ENCODE peak calls at places on chromosomes 16 and 17, in seven cellular contexts. S is aorta; Z is SW 1271; O is foreskin melanocyte; H is stimulated activated CD8-positive, alpha-beta memory T cell treated with anti-CD3 and anti-CD28 coated beads, Interleukin-4, amount 100 ng/mL, for 1 hour; I is NCI-H345; Q is SJCRH30. Y is an unnamed sample.

GRCh38 chr16:14240216-14240843 is 169.2 kb downstream of the MRTFB start:
- DNase-seq in S (no peak), Z (no peak), O (no peak), H (no peak), I (no peak), Q (peak), Y (no peak)

GRCh38 chr17:76240461-76241204 is at the start of gene RNF157:
- DNase-seq in S (peak), Z (no peak), O (peak), H (peak), I (peak), Q (peak), Y (no peak)

GRCh38 chr16:72278301-72278700 is 106.3 kb upstream of the PMFBP1 start:
- DNase-seq in S (no peak), Z (no peak), O (no peak), H (no peak), I (no peak), Q (no peak), Y (no peak)

GRCh38 chr17:27651411-27652345 is 20.7 kb downstream of the LGALS9 start:
- DNase-seq in S (peak), Z (no peak), O (peak), H (peak), I (peak), Q (peak), Y (no peak)

GRCh38 chr16:78684040-78684611 is 584.7 kb downstream of the WWOX start:
- DNase-seq in S (peak), Z (no peak), O (no peak), H (no peak), I (no peak), Q (peak), Y (no peak)

GRCh38 chr16:83070416-83071199 is 443.8 kb downstream of the CDH13 start:
- DNase-seq in S (no peak), Z (no peak), O (no peak), H (no peak), I (no peak), Q (no peak), Y (no peak)

GRCh38 chr17:49898547-49899490 is 51.0 kb upstream of the TAC4 start:
- DNase-seq in S (no peak), Z (no peak), O (no peak), H (no peak), I (no peak), Q (no peak), Y (no peak)

GRCh38 chr17:16415031-16415924 is at the start of gene TRPV2:
- DNase-seq in S (no peak), Z (no peak), O (no peak), H (peak), I (no peak), Q (peak), Y (no peak)

GRCh38 chr17:20919990-20920812 is 122.6 kb downstream of the USP22 start:
- DNase-seq in S (no peak), Z (no peak), O (peak), H (no peak), I (no peak), Q (no peak), Y (no peak)

GRCh38 chr17:81460856-81461460 is 51.6 kb downstream of the ACTG1 start:
- DNase-seq in S (no peak), Z (no peak), O (no peak), H (no peak), I (no peak), Q (no peak), Y (no peak)

GRCh38 chr17:81159611-81160265 is 5.6 kb upstream of the PVALEF start:
- DNase-seq in S (no peak), Z (no peak), O (no peak), H (no peak), I (no peak), Q (no peak), Y (no peak)

GRCh38 chr16:69118468-69118867 is 13.0 kb downstream of the HAS3 start:
- DNase-seq in S (no peak), Z (no peak), O (no peak), H (no peak), I (no peak), Q (no peak), Y (no peak)

GRCh38 chr16:59573528-59574271 is 839.6 kb upstream of the GOT2 start:
- DNase-seq in S (no peak), Z (no peak), O (peak), H (no peak), I (no peak), Q (no peak), Y (peak)

GRCh38 chr16:64362193-64362592 is 759.7 kb downstream of the CDH11 start:
- DNase-seq in S (no peak), Z (no peak), O (no peak), H (no peak), I (no peak), Q (no peak), Y (no peak)

GRCh38 chr16:21338537-21339268 is 60.6 kb upstream of the CRYM start:
- DNase-seq in S (no peak), Z (no peak), O (no peak), H (no peak), I (no peak), Q (no peak), Y (no peak)

GRCh38 chr16:86355538-86355937 is 154.8 kb upstream of the FOXF1 start:
- DNase-seq in S (no peak), Z (peak), O (no peak), H (no peak), I (no peak), Q (no peak), Y (peak)